ENCODE peak calls at places on chromosomes 3 and 15, in four cellular contexts. H, C, M and O are unnamed samples.

GRCh38 chr3:146195030-146195429 is 34.0 kb upstream of the PLOD2 start:
- DNase-seq in M (no peak), C (no peak), H (no peak), O (no peak)

GRCh38 chr3:27072943-27073725 is 296.0 kb downstream of the NEK10 start:
- DNase-seq in H (no peak), C (no peak), M (peak; percentile 1), O (no peak)

GRCh38 chr3:197600796-197601565 is 45.2 kb upstream of the BDH1 start:
- DNase-seq in M (no peak), H (no peak), C (no peak), O (no peak)

GRCh38 chr3:58073315-58074125 is 65.3 kb downstream of the FLNB start:
- DNase-seq in C (no peak), H (no peak), M (no peak), O (no peak)

GRCh38 chr3:13229291-13229949 is 156.2 kb upstream of the IQSEC1 start:
- DNase-seq in M (peak; percentile 22), C (no peak), H (no peak), O (peak; percentile 36)

GRCh38 chr3:114569186-114569585 is 275.4 kb downstream of the TIGIT start:
- DNase-seq in H (no peak), C (no peak), M (no peak), O (no peak)

GRCh38 chr15:38129531-38130199 is 123.0 kb upstream of the SPRED1 start:
- DNase-seq in M (no peak), C (no peak), H (no peak), O (peak; percentile 47)

GRCh38 chr15:68797157-68797556 is 23.5 kb downstream of the ANP32A start:
- DNase-seq in H (no peak), M (no peak), C (peak; percentile 24), O (peak; percentile 57)

GRCh38 chr3:28751864-28752263 is 403.2 kb upstream of the AZI2 start:
- DNase-seq in C (no peak), M (no peak), H (no peak), O (no peak)

GRCh38 chr3:38031022-38031994 is 1.9 kb upstream of the PLCD1 start:
- DNase-seq in C (peak; percentile 43), M (no peak), H (no peak), O (peak; percentile 57)

GRCh38 chr3:69791919-69792399 is 52.7 kb downstream of the MITF start:
- DNase-seq in C (no peak), H (no peak), M (peak; percentile 10), O (no peak)

GRCh38 chr3:30199096-30199734 is 407.2 kb upstream of the TGFBR2 start:
- DNase-seq in C (peak; percentile 74), M (peak; percentile 52), H (no peak), O (peak; percentile 86)

GRCh38 chr3:9028134-9028533 is 64.9 kb upstream of the RAD18 start:
- DNase-seq in H (no peak), C (no peak), M (peak; percentile 15), O (no peak)

GRCh38 chr3:14496351-14496750 is 43.8 kb downstream of the GRIP2 start:
- DNase-seq in C (no peak), H (no peak), M (no peak), O (no peak)

GRCh38 chr15:49831206-49831965 is 210.5 kb downstream of the DTWD1 start:
- DNase-seq in C (no peak), H (no peak), M (no peak), O (no peak)

GRCh38 chr15:75302318-75302717 is 19.7 kb downstream of the GOLGA6D start:
- DNase-seq in C (no peak), M (no peak), H (no peak), O (no peak)

GRCh38 chr15:78242128-78242527 is 7.8 kb upstream of the ACSBG1 start:
- DNase-seq in H (no peak), C (no peak), M (peak; percentile 37), O (peak; percentile 62)

GRCh38 chr3:150605998-150606641 is 3.0 kb downstream of the SELENOT start:
- DNase-seq in C (no peak), M (no peak), H (no peak), O (no peak)

GRCh38 chr15:44426975-44427755 is at the start of gene CTDSPL2:
- DNase-seq in C (peak; percentile 94), H (peak; percentile 90), M (peak; percentile 100), O (peak; percentile 97)

GRCh38 chr3:58111513-58112184 is 99.1 kb downstream of the DNASE1L3 start:
- DNase-seq in C (no peak), M (no peak), H (peak; percentile 65), O (no peak)

GRCh38 chr3:184417619-184418327 is 37.9 kb downstream of the CHRD start:
- DNase-seq in C (peak; percentile 73), H (peak; percentile 28), M (peak; percentile 77), O (peak; percentile 86)

GRCh38 chr15:84398763-84399701 is 163.5 kb downstream of the GOLGA6L4 start:
- DNase-seq in M (no peak), H (no peak), C (no peak), O (no peak)

GRCh38 chr3:57446318-57446841 is 97.8 kb downstream of the DNAH12 start:
- DNase-seq in C (no peak), H (no peak), M (no peak), O (no peak)

GRCh38 chr15:73127302-73127936 is 75.2 kb downstream of the NEO1 start:
- DNase-seq in M (peak; percentile 44), C (peak; percentile 23), H (no peak), O (peak; percentile 49)

GRCh38 chr3:106457278-106458210 is 588.7 kb upstream of the CBLB start:
- DNase-seq in C (peak; percentile 33), M (peak; percentile 62), H (peak; percentile 35), O (peak; percentile 56)

GRCh38 chr3:126551839-126552687 is 6.7 kb downstream of the C3orf22 start:
- DNase-seq in M (no peak), C (peak; percentile 1), H (no peak), O (no peak)

GRCh38 chr3:50236484-50237132 is 604 bp downstream of the GNAI2 start:
- DNase-seq in C (no peak), H (no peak), M (no peak), O (no peak)

GRCh38 chr3:131796558-131796957 is 238.3 kb downstream of the CPNE4 start:
- DNase-seq in H (no peak), C (no peak), M (no peak), O (peak; percentile 25)

GRCh38 chr15:40769310-40770146 is at the start of gene C15orf62:
- DNase-seq in H (no peak), C (peak; percentile 71), M (peak; percentile 71), O (peak; percentile 78)

GRCh38 chr15:73081321-73081958 is 29.2 kb downstream of the NEO1 start:
- DNase-seq in M (peak; percentile 76), C (peak; percentile 24), H (peak; percentile 1), O (peak; percentile 8)

GRCh38 chr15:40118473-40118872 is 9.8 kb upstream of the BMF start:
- DNase-seq in M (no peak), C (no peak), H (no peak), O (peak; percentile 1)